ENCODE peak calls at places on chromosome 14, in six cellular contexts. One of them, this sample, is unnamed.

GRCh38 chr14:71243697-71244096 is 336.4 kb downstream of the PCNX1 start:
- DNase-seq in anterior cingulate cortex: no peak
- DNase-seq in adrenal gland: no peak
- DNase-seq in astrocyte: peak
- DNase-seq in DMS153: no peak
- DNase-seq in nucleus accumbens: no peak
- DNase-seq in this sample: no peak

GRCh38 chr14:75928587-75929230 is 53.1 kb downstream of the TGFB3 start:
- DNase-seq in anterior cingulate cortex: no peak
- DNase-seq in adrenal gland: no peak
- DNase-seq in astrocyte: no peak
- DNase-seq in DMS153: no peak
- DNase-seq in nucleus accumbens: no peak
- DNase-seq in this sample: no peak

GRCh38 chr14:63891148-63891964 is 38.6 kb downstream of the SYNE2 start:
- DNase-seq in anterior cingulate cortex: no peak
- DNase-seq in adrenal gland: no peak
- DNase-seq in astrocyte: no peak
- DNase-seq in DMS153: no peak
- DNase-seq in nucleus accumbens: no peak
- DNase-seq in this sample: no peak

GRCh38 chr14:35747379-35747778 is 61.7 kb downstream of the RALGAPA1 start:
- DNase-seq in anterior cingulate cortex: no peak
- DNase-seq in adrenal gland: no peak
- DNase-seq in astrocyte: peak
- DNase-seq in DMS153: peak
- DNase-seq in nucleus accumbens: no peak
- DNase-seq in this sample: no peak

GRCh38 chr14:76599556-76599955 is 161.7 kb upstream of the VASH1 start:
- DNase-seq in anterior cingulate cortex: no peak
- DNase-seq in adrenal gland: no peak
- DNase-seq in astrocyte: no peak
- DNase-seq in DMS153: no peak
- DNase-seq in nucleus accumbens: no peak
- DNase-seq in this sample: no peak

GRCh38 chr14:94622653-94623421 is 10.6 kb downstream of the SERPINA3 start:
- DNase-seq in anterior cingulate cortex: no peak
- DNase-seq in adrenal gland: no peak
- DNase-seq in astrocyte: peak
- DNase-seq in DMS153: no peak
- DNase-seq in nucleus accumbens: no peak
- DNase-seq in this sample: no peak

GRCh38 chr14:53273671-53274072 is 120.5 kb upstream of the DDHD1 start:
- DNase-seq in anterior cingulate cortex: no peak
- DNase-seq in adrenal gland: no peak
- DNase-seq in astrocyte: no peak
- DNase-seq in DMS153: no peak
- DNase-seq in nucleus accumbens: no peak
- DNase-seq in this sample: no peak

GRCh38 chr14:31842905-31843304 is 234.2 kb upstream of the ARHGAP5 start:
- DNase-seq in anterior cingulate cortex: no peak
- DNase-seq in adrenal gland: no peak
- DNase-seq in astrocyte: peak
- DNase-seq in DMS153: peak
- DNase-seq in nucleus accumbens: no peak
- DNase-seq in this sample: no peak

GRCh38 chr14:19823765-19824164 is 20.2 kb downstream of the OR4N2 start:
- DNase-seq in anterior cingulate cortex: no peak
- DNase-seq in adrenal gland: no peak
- DNase-seq in astrocyte: peak
- DNase-seq in DMS153: no peak
- DNase-seq in nucleus accumbens: no peak
- DNase-seq in this sample: no peak

GRCh38 chr14:94483071-94483451 is 7.1 kb upstream of the SERPINA9 start:
- DNase-seq in anterior cingulate cortex: no peak
- DNase-seq in adrenal gland: no peak
- DNase-seq in astrocyte: no peak
- DNase-seq in DMS153: no peak
- DNase-seq in nucleus accumbens: no peak
- DNase-seq in this sample: no peak

GRCh38 chr14:92040431-92041040 is 677 bp upstream of the TRIP11 start:
- DNase-seq in anterior cingulate cortex: no peak
- DNase-seq in adrenal gland: no peak
- DNase-seq in astrocyte: peak
- DNase-seq in DMS153: peak
- DNase-seq in nucleus accumbens: peak
- DNase-seq in this sample: no peak

GRCh38 chr14:35628989-35629388 is 95.0 kb downstream of the INSM2 start:
- DNase-seq in anterior cingulate cortex: no peak
- DNase-seq in adrenal gland: no peak
- DNase-seq in astrocyte: no peak
- DNase-seq in DMS153: no peak
- DNase-seq in nucleus accumbens: no peak
- DNase-seq in this sample: no peak

This sample was measured in left cardiac atrium.